ENCODE peak calls at places on chromosomes 1 and 21, in ten cellular contexts. I, S, V, F, Q, R, H, C, G and P are unnamed samples.

GRCh38 chr1:109528296-109528695 is 11.4 kb upstream of the GPR61 start:
- DNase-seq in I (no peak), S (no peak), V (no peak), F (no peak), Q (no peak), R (no peak), H (no peak), C (no peak), G (no peak), P (no peak)

GRCh38 chr1:165152727-165153126 is 203.8 kb downstream of the LMX1A start:
- DNase-seq in I (no peak), S (no peak), V (no peak), F (no peak), Q (peak; percentile 43), R (peak; percentile 64), H (no peak), C (no peak), G (no peak), P (no peak)

GRCh38 chr1:167428418-167428817 is 89.9 kb downstream of the CD247 start:
- DNase-seq in I (no peak), S (peak; percentile 19), V (no peak), F (no peak), Q (no peak), R (no peak), H (no peak), C (no peak), G (no peak), P (no peak)

GRCh38 chr1:115129071-115129640 is 39.9 kb upstream of the TSPAN2 start:
- DNase-seq in I (no peak), S (no peak), V (no peak), F (no peak), Q (no peak), R (no peak), H (no peak), C (no peak), G (no peak), P (peak; percentile 80)

GRCh38 chr1:59484090-59484489 is 187.2 kb downstream of the FGGY start:
- DNase-seq in I (no peak), S (peak; percentile 90), V (peak; percentile 85), F (no peak), Q (no peak), R (no peak), H (peak; percentile 87), C (no peak), G (no peak), P (no peak)

GRCh38 chr1:160085686-160086089 is 4.3 kb downstream of the KCNJ9 start:
- DNase-seq in I (peak; percentile 92), S (peak; percentile 70), V (peak; percentile 51), F (peak; percentile 84), Q (peak; percentile 88), R (peak; percentile 91), H (peak; percentile 38), C (peak; percentile 90), G (peak; percentile 83), P (peak; percentile 92)

GRCh38 chr1:87878873-87879272 is 550.2 kb downstream of the LMO4 start:
- DNase-seq in I (no peak), S (no peak), V (no peak), F (no peak), Q (no peak), R (no peak), H (no peak), C (no peak), G (no peak), P (no peak)

GRCh38 chr1:6052543-6053205 is 7.0 kb downstream of the KCNAB2 start:
- DNase-seq in I (peak; percentile 66), S (peak; percentile 74), V (peak; percentile 82), F (peak; percentile 61), Q (peak; percentile 81), R (peak; percentile 68), H (peak; percentile 52), C (peak; percentile 79), G (peak; percentile 65), P (no peak)

GRCh38 chr1:81517987-81518386 is 282.7 kb upstream of the ADGRL2 start:
- DNase-seq in I (no peak), S (no peak), V (no peak), F (no peak), Q (no peak), R (no peak), H (no peak), C (no peak), G (no peak), P (no peak)

GRCh38 chr1:7669559-7670208 is 101.4 kb upstream of the VAMP3 start:
- DNase-seq in I (peak; percentile 85), S (peak; percentile 35), V (peak; percentile 71), F (no peak), Q (peak; percentile 72), R (peak; percentile 71), H (peak; percentile 11), C (peak; percentile 77), G (peak; percentile 56), P (no peak)

GRCh38 chr21:43639470-43640178 is 19.7 kb downstream of the HSF2BP start:
- DNase-seq in I (no peak), S (peak; percentile 22), V (peak; percentile 60), F (no peak), Q (no peak), R (no peak), H (peak; percentile 45), C (no peak), G (no peak), P (no peak)

GRCh38 chr1:202501281-202501680 is 152.8 kb downstream of the PPP1R12B start:
- DNase-seq in I (peak; percentile 7), S (peak; percentile 43), V (peak; percentile 21), F (no peak), Q (no peak), R (no peak), H (peak; percentile 60), C (no peak), G (no peak), P (no peak)
- TF ChIP-seq CTCF in I (peak; percentile 21), S (peak; percentile 38), V (peak; percentile 56), F (peak; percentile 62), Q (no peak), R (peak; percentile 53), H (peak; percentile 78), C (no peak), G (peak; percentile 52), P (peak; percentile 69)

GRCh38 chr21:39097981-39098380 is 85.3 kb downstream of the PSMG1 start:
- DNase-seq in I (no peak), S (no peak), V (no peak), F (no peak), Q (no peak), R (no peak), H (no peak), C (no peak), G (no peak), P (no peak)

GRCh38 chr21:39097335-39097861 is 85.9 kb downstream of the PSMG1 start:
- DNase-seq in I (no peak), S (no peak), V (no peak), F (peak; percentile 35), Q (no peak), R (no peak), H (no peak), C (no peak), G (no peak), P (no peak)

GRCh38 chr21:39094847-39095525 is 88.3 kb downstream of the PSMG1 start:
- DNase-seq in I (no peak), S (peak; percentile 60), V (no peak), F (no peak), Q (no peak), R (no peak), H (peak; percentile 70), C (no peak), G (no peak), P (no peak)

GRCh38 chr21:39095681-39096080 is 87.6 kb downstream of the PSMG1 start:
- DNase-seq in I (no peak), S (no peak), V (no peak), F (no peak), Q (no peak), R (no peak), H (no peak), C (no peak), G (no peak), P (no peak)

GRCh38 chr21:39096754-39097153 is 86.5 kb downstream of the PSMG1 start:
- DNase-seq in I (peak; percentile 28), S (no peak), V (no peak), F (no peak), Q (no peak), R (no peak), H (no peak), C (no peak), G (no peak), P (no peak)
- TF ChIP-seq CTCF in I (no peak), S (peak; percentile 20), V (no peak), F (no peak), Q (no peak), R (no peak), H (peak; percentile 43), C (no peak), G (no peak), P (no peak)

GRCh38 chr1:33110477-33110876 is 29.5 kb downstream of the AZIN2 start:
- DNase-seq in I (no peak), S (no peak), V (no peak), F (no peak), Q (no peak), R (no peak), H (no peak), C (no peak), G (no peak), P (no peak)

GRCh38 chr1:33117440-33118085 is 36.6 kb downstream of the AZIN2 start:
- DNase-seq in I (no peak), S (no peak), V (no peak), F (no peak), Q (no peak), R (no peak), H (no peak), C (no peak), G (no peak), P (peak; percentile 65)

GRCh38 chr1:33111965-33112364 is 31.0 kb downstream of the AZIN2 start:
- DNase-seq in I (no peak), S (peak; percentile 43), V (no peak), F (no peak), Q (no peak), R (no peak), H (peak; percentile 37), C (no peak), G (no peak), P (no peak)
- TF ChIP-seq CTCF in I (peak; percentile 23), S (peak; percentile 53), V (peak; percentile 36), F (peak; percentile 31), Q (no peak), R (peak; percentile 28), H (peak; percentile 68), C (no peak), G (no peak), P (peak; percentile 71)

DNA sequence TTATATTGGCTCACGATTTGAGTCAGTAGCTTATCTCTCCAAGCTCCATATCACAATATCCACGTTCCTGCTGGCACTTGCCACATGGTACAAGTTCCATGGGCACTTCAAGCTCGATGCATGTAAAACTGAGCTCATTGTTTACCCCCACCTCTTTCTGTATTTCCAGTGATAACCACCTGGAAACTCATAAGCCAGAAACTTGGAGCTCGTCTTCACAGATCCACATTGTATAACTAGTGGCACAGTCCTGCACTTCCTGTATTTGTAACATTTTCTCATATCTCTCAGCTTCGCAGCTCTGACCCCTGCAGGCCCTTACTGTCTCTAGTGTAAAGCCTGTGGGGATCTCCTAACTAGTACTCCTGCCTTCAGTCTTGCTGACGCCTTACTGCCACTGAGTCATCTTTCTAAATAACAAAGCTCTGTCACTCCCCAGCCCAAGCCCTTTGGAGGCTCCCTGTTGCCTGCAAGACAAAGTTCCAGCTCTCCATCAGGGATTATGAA is 6.5 kb upstream of the C2CD4D start:
- DNase-seq in I (no peak), S (peak; percentile 41), V (peak; percentile 58), F (no peak), Q (no peak), R (no peak), H (peak; percentile 24), C (no peak), G (no peak), P (no peak)
- TF ChIP-seq CTCF in I (no peak), S (no peak), V (no peak), F (no peak), Q (no peak), R (no peak), H (no peak), C (no peak), G (no peak), P (no peak)